ENCODE peak calls at places on chromosome 2, in eight cellular contexts. H, C, K, A, V, L, B and N are unnamed samples.

GRCh38 chr2:120005834-120006521 is 6.9 kb upstream of the EPB41L5 start:
- DNase-seq in H (no peak), C (no peak), K (no peak), A (no peak), V (no peak), L (no peak), B (no peak), N (no peak)

GRCh38 chr2:224518806-224519580 is 66.2 kb downstream of the CUL3 start:
- DNase-seq in H (no peak), C (no peak), K (no peak), A (no peak), V (no peak), L (no peak), B (no peak), N (no peak)

GRCh38 chr2:84901593-84902120 is 3.8 kb upstream of the TMSB10 start:
- DNase-seq in H (no peak), C (peak), K (no peak), A (no peak), V (no peak), L (no peak), B (no peak), N (no peak)

GRCh38 chr2:1743396-1744150 is 742 bp downstream of the PXDN start:
- DNase-seq in H (no peak), C (no peak), K (peak), A (no peak), V (peak), L (no peak), B (no peak), N (no peak)

GRCh38 chr2:10529611-10530010 is 81.5 kb upstream of the ODC1 start:
- DNase-seq in H (no peak), C (no peak), K (no peak), A (no peak), V (no peak), L (no peak), B (no peak), N (no peak)

GRCh38 chr2:3429068-3429610 is 49.6 kb downstream of the TRAPPC12 start:
- DNase-seq in H (no peak), C (no peak), K (no peak), A (no peak), V (no peak), L (no peak), B (no peak), N (no peak)

GRCh38 chr2:69450735-69451416 is 13.6 kb upstream of the NFU1 start:
- DNase-seq in H (no peak), C (no peak), K (no peak), A (no peak), V (no peak), L (no peak), B (no peak), N (no peak)

GRCh38 chr2:32278476-32278853 is 761 bp downstream of the YIPF4 start:
- DNase-seq in H (no peak), C (no peak), K (no peak), A (no peak), V (no peak), L (no peak), B (no peak), N (no peak)

GRCh38 chr2:99841749-99842148 is 300.6 kb downstream of the AFF3 start:
- DNase-seq in H (no peak), C (no peak), K (no peak), A (no peak), V (no peak), L (no peak), B (no peak), N (no peak)

GRCh38 chr2:241903121-241904010 is 33.8 kb downstream of the RTP5 start:
- DNase-seq in H (no peak), C (peak), K (peak), A (no peak), V (no peak), L (peak), B (no peak), N (no peak)

GRCh38 chr2:107529146-107529545 is 297.5 kb upstream of the RGPD4 start:
- DNase-seq in H (no peak), C (no peak), K (no peak), A (no peak), V (no peak), L (no peak), B (no peak), N (no peak)

GRCh38 chr2:109266998-109267854 is 138.2 kb downstream of the SH3RF3 start:
- DNase-seq in H (peak), C (no peak), K (peak), A (no peak), V (no peak), L (no peak), B (no peak), N (no peak)

GRCh38 chr2:240433973-240434727 is 1.3 kb upstream of the GPC1 start:
- DNase-seq in H (no peak), C (no peak), K (peak), A (peak), V (peak), L (peak), B (no peak), N (no peak)

GRCh38 chr2:204898928-204899640 is 353.8 kb downstream of the PARD3B start:
- DNase-seq in H (no peak), C (no peak), K (no peak), A (no peak), V (no peak), L (no peak), B (no peak), N (no peak)

GRCh38 chr2:110794951-110795350 is 62.6 kb downstream of the ACOXL start:
- DNase-seq in H (no peak), C (no peak), K (no peak), A (no peak), V (no peak), L (no peak), B (no peak), N (no peak)

GRCh38 chr2:183665976-183666375 is 541.7 kb downstream of the NUP35 start:
- DNase-seq in H (no peak), C (no peak), K (no peak), A (no peak), V (no peak), L (no peak), B (no peak), N (no peak)

GRCh38 chr2:159549234-159549633 is 67.1 kb downstream of the BAZ2B start:
- DNase-seq in H (no peak), C (no peak), K (no peak), A (no peak), V (no peak), L (no peak), B (no peak), N (no peak)

GRCh38 chr2:8671802-8672201 is 10.1 kb upstream of the ID2 start:
- DNase-seq in H (no peak), C (no peak), K (peak), A (no peak), V (no peak), L (no peak), B (no peak), N (no peak)

GRCh38 chr2:974454-974853 is 23.8 kb downstream of the SNTG2 start:
- DNase-seq in H (no peak), C (no peak), K (no peak), A (no peak), V (no peak), L (no peak), B (no peak), N (no peak)

GRCh38 chr2:38279201-38279600 is 97.9 kb downstream of the ATL2 start:
- DNase-seq in H (no peak), C (no peak), K (no peak), A (no peak), V (no peak), L (no peak), B (no peak), N (no peak)

GRCh38 chr2:135485441-135485840 is 45.6 kb downstream of the ZRANB3 start:
- DNase-seq in H (no peak), C (no peak), K (no peak), A (no peak), V (no peak), L (no peak), B (no peak), N (no peak)

GRCh38 chr2:161943012-161943411 is 131.0 kb downstream of the DPP4 start:
- DNase-seq in H (no peak), C (no peak), K (no peak), A (no peak), V (no peak), L (no peak), B (no peak), N (no peak)

GRCh38 chr2:64716569-64716968 is 62.9 kb upstream of the SERTAD2 start:
- DNase-seq in H (no peak), C (no peak), K (no peak), A (no peak), V (no peak), L (no peak), B (no peak), N (no peak)

GRCh38 chr2:158688722-158689121 is 106.4 kb upstream of the DAPL1 start:
- DNase-seq in H (no peak), C (no peak), K (no peak), A (peak), V (no peak), L (no peak), B (no peak), N (no peak)

GRCh38 chr2:121362776-121363175 is 77.8 kb upstream of the TFCP2L1 start:
- DNase-seq in H (no peak), C (no peak), K (no peak), A (no peak), V (no peak), L (no peak), B (no peak), N (no peak)

GRCh38 chr2:237894396-237894979 is 35.1 kb downstream of the RAMP1 start:
- DNase-seq in H (no peak), C (no peak), K (peak), A (no peak), V (no peak), L (peak), B (no peak), N (no peak)

GRCh38 chr2:228181098-228182019 is at the start of gene SPHKAP:
- DNase-seq in H (no peak), C (no peak), K (no peak), A (no peak), V (no peak), L (no peak), B (no peak), N (no peak)

GRCh38 chr2:78290581-78291214 is 734.8 kb upstream of the REG3G start:
- DNase-seq in H (no peak), C (no peak), K (no peak), A (no peak), V (no peak), L (no peak), B (no peak), N (no peak)

GRCh38 chr2:28165087-28165652 is 227.5 kb upstream of the FOSL2 start:
- DNase-seq in H (no peak), C (no peak), K (no peak), A (no peak), V (no peak), L (no peak), B (no peak), N (no peak)

GRCh38 chr2:98020992-98021713 is 25.4 kb upstream of the TMEM131 start:
- DNase-seq in H (no peak), C (no peak), K (no peak), A (no peak), V (no peak), L (no peak), B (no peak), N (no peak)

GRCh38 chr2:134457353-134457752 is 203.5 kb downstream of the MGAT5 start:
- DNase-seq in H (no peak), C (no peak), K (peak), A (no peak), V (no peak), L (peak), B (no peak), N (no peak)

GRCh38 chr2:108377815-108378630 is at the start of gene SULT1C4:
- DNase-seq in H (no peak), C (no peak), K (no peak), A (no peak), V (peak), L (peak), B (no peak), N (no peak)